ENCODE peak calls at places on chromosomes 13 and 19, in six cellular contexts. One of them, this sample, is unnamed.

GRCh38 chr19:48623556-48624066 is 4.3 kb downstream of the SPHK2 start:
- DNase-seq in lower leg skin: no peak
- DNase-seq in mesothelial cell of epicardium: no peak
- DNase-seq in AG10803: no peak
- DNase-seq in brain microvascular endothelial cell: no peak
- DNase-seq in HFF-Myc: no peak
- DNase-seq in this sample: no peak

GRCh38 chr19:35247526-35248309 is 1.1 kb upstream of the LSR start:
- DNase-seq in lower leg skin: peak
- DNase-seq in mesothelial cell of epicardium: peak
- DNase-seq in AG10803: no peak
- DNase-seq in brain microvascular endothelial cell: no peak
- DNase-seq in HFF-Myc: no peak
- DNase-seq in this sample: no peak

GRCh38 chr13:25764378-25764777 is 287.4 kb downstream of the SHISA2 start:
- DNase-seq in lower leg skin: no peak
- DNase-seq in mesothelial cell of epicardium: no peak
- DNase-seq in AG10803: no peak
- DNase-seq in brain microvascular endothelial cell: no peak
- DNase-seq in HFF-Myc: no peak
- DNase-seq in this sample: no peak

GRCh38 chr19:39246951-39247669 is 1.5 kb downstream of the IFNL4 start:
- DNase-seq in lower leg skin: no peak
- DNase-seq in mesothelial cell of epicardium: no peak
- DNase-seq in AG10803: no peak
- DNase-seq in brain microvascular endothelial cell: no peak
- DNase-seq in HFF-Myc: no peak
- DNase-seq in this sample: no peak

GRCh38 chr19:23762884-23763711 is 4.4 kb upstream of the ZNF681 start:
- DNase-seq in lower leg skin: peak
- DNase-seq in mesothelial cell of epicardium: peak
- DNase-seq in AG10803: peak
- DNase-seq in brain microvascular endothelial cell: peak
- DNase-seq in HFF-Myc: no peak
- DNase-seq in this sample: peak

GRCh38 chr19:2888739-2889224 is 11.9 kb upstream of the ZNF57 start:
- DNase-seq in lower leg skin: no peak
- DNase-seq in mesothelial cell of epicardium: no peak
- DNase-seq in AG10803: peak
- DNase-seq in brain microvascular endothelial cell: no peak
- DNase-seq in HFF-Myc: no peak
- DNase-seq in this sample: no peak

GRCh38 chr19:53079313-53079924 is 23.8 kb downstream of the ZNF160 start:
- DNase-seq in lower leg skin: no peak
- DNase-seq in mesothelial cell of epicardium: no peak
- DNase-seq in AG10803: no peak
- DNase-seq in brain microvascular endothelial cell: no peak
- DNase-seq in HFF-Myc: no peak
- DNase-seq in this sample: no peak

GRCh38 chr19:47168065-47168464 is 37.4 kb downstream of the SAE1 start:
- DNase-seq in lower leg skin: no peak
- DNase-seq in mesothelial cell of epicardium: no peak
- DNase-seq in AG10803: no peak
- DNase-seq in brain microvascular endothelial cell: no peak
- DNase-seq in HFF-Myc: no peak
- DNase-seq in this sample: no peak

GRCh38 chr13:79631260-79631659 is 150.3 kb downstream of the NDFIP2 start:
- DNase-seq in lower leg skin: peak
- DNase-seq in mesothelial cell of epicardium: no peak
- DNase-seq in AG10803: peak
- DNase-seq in brain microvascular endothelial cell: peak
- DNase-seq in HFF-Myc: peak
- DNase-seq in this sample: peak

GRCh38 chr19:15324791-15325519 is 7.4 kb downstream of the BRD4 start:
- DNase-seq in lower leg skin: no peak
- DNase-seq in mesothelial cell of epicardium: no peak
- DNase-seq in AG10803: no peak
- DNase-seq in brain microvascular endothelial cell: no peak
- DNase-seq in HFF-Myc: no peak
- DNase-seq in this sample: no peak

GRCh38 chr13:26604784-26605183 is 47.3 kb downstream of the WASF3 start:
- DNase-seq in lower leg skin: peak
- DNase-seq in mesothelial cell of epicardium: no peak
- DNase-seq in AG10803: no peak
- DNase-seq in brain microvascular endothelial cell: no peak
- DNase-seq in HFF-Myc: no peak
- DNase-seq in this sample: no peak

GRCh38 chr19:35714601-35715354 is 3.0 kb upstream of the KMT2B start:
- DNase-seq in lower leg skin: no peak
- DNase-seq in mesothelial cell of epicardium: no peak
- DNase-seq in AG10803: no peak
- DNase-seq in brain microvascular endothelial cell: no peak
- DNase-seq in HFF-Myc: no peak
- DNase-seq in this sample: no peak

GRCh38 chr19:45852145-45852750 is 10.7 kb downstream of the SYMPK start:
- DNase-seq in lower leg skin: no peak
- DNase-seq in mesothelial cell of epicardium: no peak
- DNase-seq in AG10803: no peak
- DNase-seq in brain microvascular endothelial cell: peak
- DNase-seq in HFF-Myc: no peak
- DNase-seq in this sample: no peak

GRCh38 chr19:50558039-50558438 is 10.2 kb downstream of the LRRC4B start:
- DNase-seq in lower leg skin: no peak
- DNase-seq in mesothelial cell of epicardium: no peak
- DNase-seq in AG10803: no peak
- DNase-seq in brain microvascular endothelial cell: no peak
- DNase-seq in HFF-Myc: no peak
- DNase-seq in this sample: no peak

GRCh38 chr19:50557009-50557613 is 11.1 kb downstream of the LRRC4B start:
- DNase-seq in lower leg skin: no peak
- DNase-seq in mesothelial cell of epicardium: no peak
- DNase-seq in AG10803: no peak
- DNase-seq in brain microvascular endothelial cell: no peak
- DNase-seq in HFF-Myc: no peak
- DNase-seq in this sample: no peak

GRCh38 chr19:50555447-50556235 is 12.6 kb downstream of the LRRC4B start:
- DNase-seq in lower leg skin: no peak
- DNase-seq in mesothelial cell of epicardium: no peak
- DNase-seq in AG10803: no peak
- DNase-seq in brain microvascular endothelial cell: no peak
- DNase-seq in HFF-Myc: no peak
- DNase-seq in this sample: peak

GRCh38 chr19:50555033-50555432 is 13.2 kb downstream of the LRRC4B start:
- DNase-seq in lower leg skin: no peak
- DNase-seq in mesothelial cell of epicardium: no peak
- DNase-seq in AG10803: no peak
- DNase-seq in brain microvascular endothelial cell: no peak
- DNase-seq in HFF-Myc: no peak
- DNase-seq in this sample: no peak

GRCh38 chr19:50556236-50557008 is 11.8 kb downstream of the LRRC4B start:
- DNase-seq in lower leg skin: peak
- DNase-seq in mesothelial cell of epicardium: peak
- DNase-seq in AG10803: peak
- DNase-seq in brain microvascular endothelial cell: peak
- DNase-seq in HFF-Myc: peak
- DNase-seq in this sample: peak
- TF ChIP-seq CTCF in lower leg skin: no peak
- TF ChIP-seq CTCF in mesothelial cell of epicardium: peak
- TF ChIP-seq CTCF in AG10803: peak
- TF ChIP-seq CTCF in brain microvascular endothelial cell: peak
- TF ChIP-seq CTCF in HFF-Myc: peak
- TF ChIP-seq CTCF in this sample: peak

DNA sequence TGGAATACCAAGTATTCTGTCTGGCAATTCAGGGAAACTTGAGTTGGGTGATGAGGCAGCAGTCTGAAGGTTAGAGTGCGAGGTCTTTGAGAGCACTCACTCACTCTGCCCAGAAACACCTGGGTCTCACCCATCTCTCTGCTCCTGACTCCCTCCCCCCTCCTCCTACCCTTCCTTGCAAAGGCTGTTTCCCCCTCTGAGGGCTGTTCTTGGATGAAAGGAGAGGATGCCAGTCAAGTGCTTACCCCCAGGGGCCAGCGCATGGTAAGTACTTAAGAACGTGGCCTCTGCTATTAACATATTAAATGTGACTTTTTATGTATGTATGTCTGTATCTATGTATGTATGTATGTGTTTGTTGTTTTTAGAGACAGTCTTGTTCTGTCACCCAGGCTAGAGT is 22.5 kb downstream of the SIPA1L3 start:
- DNase-seq in lower leg skin: no peak
- DNase-seq in mesothelial cell of epicardium: no peak
- DNase-seq in AG10803: no peak
- DNase-seq in brain microvascular endothelial cell: no peak
- DNase-seq in HFF-Myc: no peak
- DNase-seq in this sample: no peak
- TF ChIP-seq CTCF in lower leg skin: no peak
- TF ChIP-seq CTCF in mesothelial cell of epicardium: no peak
- TF ChIP-seq CTCF in AG10803: no peak
- TF ChIP-seq CTCF in brain microvascular endothelial cell: peak
- TF ChIP-seq CTCF in HFF-Myc: no peak
- TF ChIP-seq CTCF in this sample: no peak

GRCh38 chr13:111152836-111153235 is 37.7 kb downstream of the ARHGEF7 start:
- DNase-seq in lower leg skin: no peak
- DNase-seq in mesothelial cell of epicardium: no peak
- DNase-seq in AG10803: no peak
- DNase-seq in brain microvascular endothelial cell: no peak
- DNase-seq in HFF-Myc: no peak
- DNase-seq in this sample: no peak

GRCh38 chr13:111158136-111158805 is 43.2 kb downstream of the ARHGEF7 start:
- DNase-seq in lower leg skin: no peak
- DNase-seq in mesothelial cell of epicardium: no peak
- DNase-seq in AG10803: peak
- DNase-seq in brain microvascular endothelial cell: no peak
- DNase-seq in HFF-Myc: no peak
- DNase-seq in this sample: peak

GRCh38 chr13:111156421-111156820 is 41.3 kb downstream of the ARHGEF7 start:
- DNase-seq in lower leg skin: no peak
- DNase-seq in mesothelial cell of epicardium: no peak
- DNase-seq in AG10803: peak
- DNase-seq in brain microvascular endothelial cell: no peak
- DNase-seq in HFF-Myc: no peak
- DNase-seq in this sample: peak

GRCh38 chr13:111153279-111153976 is 38.3 kb downstream of the ARHGEF7 start:
- DNase-seq in lower leg skin: peak
- DNase-seq in mesothelial cell of epicardium: peak
- DNase-seq in AG10803: peak
- DNase-seq in brain microvascular endothelial cell: peak
- DNase-seq in HFF-Myc: peak
- DNase-seq in this sample: peak

DNA sequence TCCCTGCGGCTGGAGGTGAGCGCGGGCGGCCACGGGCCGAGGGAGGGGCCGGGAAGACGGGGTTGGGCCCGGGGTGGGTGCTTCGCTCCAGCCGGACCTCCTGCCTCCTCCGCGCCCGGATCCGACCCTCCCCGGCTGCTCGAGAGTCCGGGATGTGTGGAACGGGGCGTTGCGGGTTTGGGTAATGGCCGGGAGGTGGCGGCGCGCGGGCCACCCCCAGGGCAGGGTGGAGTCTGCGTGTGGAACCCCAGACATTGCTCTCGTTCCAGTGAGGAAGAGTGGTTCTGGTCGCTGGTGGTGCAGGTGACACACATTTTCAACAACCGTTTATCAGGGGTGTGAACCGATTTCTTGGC is 38.8 kb downstream of the ARHGEF7 start:
- DNase-seq in lower leg skin: peak
- DNase-seq in mesothelial cell of epicardium: no peak
- DNase-seq in AG10803: peak
- DNase-seq in brain microvascular endothelial cell: peak
- DNase-seq in HFF-Myc: no peak
- DNase-seq in this sample: no peak
- TF ChIP-seq CTCF in lower leg skin: no peak
- TF ChIP-seq CTCF in mesothelial cell of epicardium: no peak
- TF ChIP-seq CTCF in AG10803: peak
- TF ChIP-seq CTCF in brain microvascular endothelial cell: peak
- TF ChIP-seq CTCF in HFF-Myc: peak
- TF ChIP-seq CTCF in this sample: peak

GRCh38 chr19:1261512-1261862 is 7.6 kb upstream of the CIRBP start:
- DNase-seq in lower leg skin: no peak
- DNase-seq in mesothelial cell of epicardium: no peak
- DNase-seq in AG10803: no peak
- DNase-seq in brain microvascular endothelial cell: no peak
- DNase-seq in HFF-Myc: no peak
- DNase-seq in this sample: no peak
- TF ChIP-seq CTCF in lower leg skin: no peak
- TF ChIP-seq CTCF in mesothelial cell of epicardium: peak
- TF ChIP-seq CTCF in AG10803: no peak
- TF ChIP-seq CTCF in brain microvascular endothelial cell: peak
- TF ChIP-seq CTCF in HFF-Myc: no peak
- TF ChIP-seq CTCF in this sample: peak

DNA sequence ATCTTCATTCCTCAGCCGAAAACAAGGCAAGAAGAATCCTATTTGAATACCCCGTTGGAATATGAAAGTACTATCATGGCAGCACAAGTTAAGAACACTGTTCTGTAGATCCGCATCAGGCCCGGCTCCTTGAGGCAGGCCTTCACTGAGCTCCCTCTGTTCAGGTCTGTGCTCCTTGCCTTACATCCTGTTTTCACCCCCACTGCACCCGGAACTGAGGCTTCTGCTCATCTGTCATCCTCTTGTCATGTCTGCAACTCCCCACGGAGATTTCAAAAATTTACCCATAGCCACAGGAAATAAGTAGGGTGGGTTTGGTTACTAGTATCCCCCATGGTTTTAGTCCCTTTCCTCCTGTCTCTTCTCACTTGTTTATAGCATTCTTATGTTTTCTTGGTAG is 861.9 kb downstream of the GPC5 start:
- DNase-seq in lower leg skin: no peak
- DNase-seq in mesothelial cell of epicardium: no peak
- DNase-seq in AG10803: no peak
- DNase-seq in brain microvascular endothelial cell: no peak
- DNase-seq in HFF-Myc: no peak
- DNase-seq in this sample: no peak
- TF ChIP-seq CTCF in lower leg skin: no peak
- TF ChIP-seq CTCF in mesothelial cell of epicardium: no peak
- TF ChIP-seq CTCF in AG10803: no peak
- TF ChIP-seq CTCF in brain microvascular endothelial cell: no peak
- TF ChIP-seq CTCF in HFF-Myc: no peak
- TF ChIP-seq CTCF in this sample: no peak

This sample was measured in fibroblast of pulmonary artery.